ENCODE peak calls at places on chromosome 17, in five cellular contexts. T is BE2C, O is A549, K is fibroblast of pulmonary artery, W is cardiac muscle cell. G is an unnamed sample.

GRCh38 chr17:77741109-77741508 is 217.4 kb upstream of the TNRC6C start:
- DNase-seq in T (no peak), O (no peak), K (no peak), W (no peak), G (no peak)

GRCh38 chr17:39461911-39462641 is 790 bp downstream of the CDK12 start:
- DNase-seq in T (peak; percentile 73), O (no peak), K (no peak), W (peak; percentile 64), G (peak; percentile 85)

GRCh38 chr17:4219241-4219640 is 44.5 kb downstream of the ANKFY1 start:
- DNase-seq in T (no peak), O (no peak), K (no peak), W (no peak), G (no peak)

GRCh38 chr17:61065263-61065773 is 334.3 kb upstream of the TBX2 start:
- DNase-seq in T (no peak), O (peak; percentile 10), K (peak; percentile 47), W (peak; percentile 8), G (no peak)

GRCh38 chr17:77478899-77479298 is 338.1 kb downstream of the SEC14L1 start:
- DNase-seq in T (no peak), O (no peak), K (no peak), W (no peak), G (no peak)

GRCh38 chr17:65538679-65539529 is 22.5 kb downstream of the AXIN2 start:
- DNase-seq in T (no peak), O (no peak), K (no peak), W (no peak), G (no peak)

GRCh38 chr17:30230596-30231125 is 4.8 kb downstream of the SLC6A4 start:
- DNase-seq in T (no peak), O (no peak), K (no peak), W (no peak), G (no peak)

GRCh38 chr17:50817838-50818237 is 17.5 kb upstream of the WFIKKN2 start:
- DNase-seq in T (no peak), O (peak; percentile 51), K (no peak), W (no peak), G (no peak)

GRCh38 chr17:50721194-50722010 is 2.0 kb downstream of the LUC7L3 start:
- DNase-seq in T (no peak), O (no peak), K (no peak), W (no peak), G (peak; percentile 67)

GRCh38 chr17:3585826-3586225 is 23.4 kb downstream of the TRPV1 start:
- DNase-seq in T (no peak), O (no peak), K (no peak), W (no peak), G (no peak)

GRCh38 chr17:66089764-66090163 is 102.2 kb downstream of the CEP112 start:
- DNase-seq in T (no peak), O (no peak), K (no peak), W (no peak), G (no peak)

GRCh38 chr17:8188408-8188839 is 1.6 kb downstream of the BORCS6 start:
- DNase-seq in T (no peak), O (no peak), K (no peak), W (no peak), G (no peak)

GRCh38 chr17:64038331-64039105 is 18.1 kb upstream of the ICAM2 start:
- DNase-seq in T (no peak), O (no peak), K (no peak), W (no peak), G (no peak)

GRCh38 chr17:57530508-57530907 is 214.6 kb downstream of the CCDC182 start:
- DNase-seq in T (no peak), O (no peak), K (peak; percentile 16), W (peak; percentile 62), G (no peak)

GRCh38 chr17:19424934-19425868 is 14.2 kb downstream of the RNF112 start:
- DNase-seq in T (no peak), O (no peak), K (peak; percentile 62), W (no peak), G (no peak)

GRCh38 chr17:82349287-82349701 is 9.8 kb upstream of the TEX19 start:
- DNase-seq in T (no peak), O (no peak), K (peak; percentile 23), W (no peak), G (no peak)

DNA sequence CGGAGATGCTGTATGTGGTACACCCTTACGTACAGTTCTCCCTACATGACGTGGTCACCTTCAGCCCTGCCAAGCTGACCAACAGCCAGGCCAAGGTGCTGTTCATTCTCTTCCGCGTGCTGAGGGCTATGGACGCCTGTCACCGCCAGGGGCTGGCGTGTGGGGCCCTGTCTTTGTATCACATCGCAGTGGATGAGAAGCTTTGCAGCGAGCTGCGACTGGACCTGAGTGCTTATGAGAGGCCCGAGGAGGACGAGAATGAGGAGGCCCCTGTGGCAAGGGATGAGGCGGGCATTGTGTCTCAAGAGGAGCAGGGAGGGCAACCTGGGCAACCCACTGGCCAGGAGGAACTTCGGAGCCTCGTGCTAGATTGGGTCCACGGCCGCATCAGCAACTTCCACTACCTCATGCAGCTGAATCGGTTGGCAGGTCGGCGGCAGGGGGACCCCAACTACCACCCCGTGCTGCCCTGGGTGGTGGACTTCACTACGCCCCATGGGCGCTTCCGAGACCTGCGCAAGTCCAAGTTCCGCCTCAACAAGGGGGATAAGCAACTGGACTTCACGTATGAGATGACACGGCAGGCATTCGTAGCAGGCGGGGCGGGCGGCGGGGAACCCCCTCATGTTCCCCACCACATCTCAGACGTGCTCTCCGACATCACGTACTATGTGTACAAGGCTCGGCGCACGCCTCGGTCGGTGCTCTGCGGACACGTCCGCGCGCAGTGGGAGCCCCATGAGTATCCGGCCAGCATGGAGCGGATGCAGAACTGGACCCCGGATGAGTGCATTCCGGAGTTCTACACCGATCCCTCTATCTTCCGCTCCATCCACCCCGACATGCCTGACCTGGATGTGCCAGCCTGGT is 1.4 kb downstream of the WDR81 start:
- DNase-seq in T (no peak), O (no peak), K (no peak), W (no peak), G (no peak)
- TF ChIP-seq CTCF in T (no peak), O (no peak), K (no peak), W (no peak), G (no peak)

GRCh38 chr17:55601874-55602364 is 90.7 kb upstream of the SMIM36 start:
- DNase-seq in T (peak; percentile 24), O (peak; percentile 40), K (peak; percentile 75), W (peak; percentile 23), G (peak; percentile 45)
- TF ChIP-seq CTCF in T (peak; percentile 69), O (peak; percentile 83), K (peak; percentile 89), W (peak; percentile 86), G (peak; percentile 61)

GRCh38 chr17:18314059-18314730 is 599 bp downstream of the TOP3A start:
- DNase-seq in T (no peak), O (no peak), K (peak; percentile 16), W (peak; percentile 29), G (no peak)
- TF ChIP-seq CTCF in T (no peak), O (no peak), K (no peak), W (no peak), G (no peak)

GRCh38 chr17:21059761-21060160 is 16.9 kb upstream of the USP22 start:
- DNase-seq in T (no peak), O (no peak), K (no peak), W (no peak), G (no peak)

GRCh38 chr17:21058098-21058893 is 15.5 kb upstream of the USP22 start:
- DNase-seq in T (peak; percentile 18), O (no peak), K (peak; percentile 52), W (no peak), G (no peak)

GRCh38 chr17:21061971-21062526 is 19.2 kb upstream of the USP22 start:
- DNase-seq in T (no peak), O (no peak), K (no peak), W (no peak), G (peak; percentile 61)

GRCh38 chr17:21066394-21066793 is 23.6 kb upstream of the USP22 start:
- DNase-seq in T (no peak), O (no peak), K (no peak), W (no peak), G (no peak)

GRCh38 chr17:21061158-21061835 is 18.5 kb upstream of the USP22 start:
- DNase-seq in T (no peak), O (no peak), K (no peak), W (no peak), G (peak; percentile 10)
- TF ChIP-seq CTCF in T (no peak), O (no peak), K (no peak), W (no peak), G (no peak)

GRCh38 chr17:79607941-79608728 is 2.7 kb downstream of the RBFOX3 start:
- DNase-seq in T (no peak), O (no peak), K (peak; percentile 25), W (peak; percentile 93), G (peak; percentile 59)
- TF ChIP-seq CTCF in T (no peak), O (no peak), K (no peak), W (peak; percentile 22), G (no peak)

GRCh38 chr17:45662432-45662831 is 121.7 kb upstream of the CRHR1 start:
- DNase-seq in T (no peak), O (no peak), K (no peak), W (no peak), G (no peak)

GRCh38 chr17:45663772-45664171 is 120.3 kb upstream of the CRHR1 start:
- DNase-seq in T (no peak), O (no peak), K (no peak), W (no peak), G (no peak)

GRCh38 chr17:45666046-45666600 is 118.0 kb upstream of the CRHR1 start:
- DNase-seq in T (no peak), O (no peak), K (no peak), W (no peak), G (no peak)

GRCh38 chr17:45656527-45657181 is 127.5 kb upstream of the CRHR1 start:
- DNase-seq in T (no peak), O (no peak), K (no peak), W (no peak), G (no peak)

GRCh38 chr17:45660474-45660873 is 123.6 kb upstream of the CRHR1 start:
- DNase-seq in T (no peak), O (no peak), K (peak; percentile 3), W (peak; percentile 57), G (no peak)
- TF ChIP-seq CTCF in T (no peak), O (no peak), K (no peak), W (no peak), G (no peak)

DNA sequence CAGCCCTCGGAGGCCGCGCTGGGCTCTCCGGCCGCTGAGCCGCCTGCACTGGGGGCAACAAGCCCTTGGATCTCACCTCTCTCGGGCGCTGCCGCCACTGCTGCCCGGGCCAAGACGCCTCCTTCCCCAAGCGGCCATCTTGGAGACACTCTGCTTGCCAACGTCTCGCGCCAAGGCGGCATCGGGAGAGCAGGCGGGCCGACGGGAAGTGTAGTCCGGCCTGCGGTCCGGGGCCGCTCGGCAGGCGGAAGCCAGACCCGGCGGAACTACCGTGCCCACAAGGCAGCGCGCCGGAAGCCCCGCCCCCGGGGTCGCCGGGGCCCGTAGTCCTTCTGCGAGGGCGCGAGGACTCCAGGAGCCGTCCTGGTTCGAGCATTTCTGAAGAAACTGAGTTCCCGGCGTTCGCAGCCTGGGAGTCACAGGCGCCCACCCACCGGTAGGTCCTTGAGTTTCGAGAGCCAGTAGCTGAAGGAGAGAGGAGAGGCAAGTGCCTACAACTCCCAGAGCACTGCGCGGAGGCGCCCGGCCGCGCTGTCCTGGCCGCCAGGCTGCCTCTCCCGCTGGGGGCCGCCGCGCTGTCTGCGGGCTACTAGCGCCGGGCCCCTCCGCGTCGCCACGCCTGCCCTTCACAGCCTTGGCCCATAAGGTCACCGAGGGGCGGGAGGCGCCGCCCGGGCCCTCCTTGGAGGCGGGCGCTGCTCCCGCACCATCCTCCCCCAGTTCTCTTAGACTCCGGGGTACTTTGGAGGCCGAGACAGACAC is at the start of gene TMEM11:
- DNase-seq in T (peak; percentile 92), O (peak; percentile 94), K (peak; percentile 96), W (peak; percentile 97), G (peak; percentile 99)
- TF ChIP-seq CTCF in T (no peak), O (peak; percentile 13), K (no peak), W (no peak), G (peak; percentile 6)

GRCh38 chr17:13003454-13003851 is 14.4 kb downstream of the ELAC2 start:
- DNase-seq in T (no peak), O (no peak), K (no peak), W (no peak), G (no peak)
- TF ChIP-seq CTCF in T (no peak), O (no peak), K (no peak), W (no peak), G (no peak)